ENCODE peak calls at places on chromosomes 6 and 20, in six cellular contexts. E is NCI-H1092 treated with DMSO at 0.1 percent for 48 hours, T is left colon, F is nucleus accumbens, Z is transverse colon, I is AG10803. X is an unnamed sample.
A peak's percentile ranks its signal among the peaks of the same experiment; 100 is the strongest.

GRCh38 chr6:135144678-135145508 is 36.2 kb upstream of the MYB start:
- DNase-seq in E (no peak), T (no peak), F (no peak), Z (no peak), I (peak; percentile 9), X (no peak)

GRCh38 chr6:168906251-168906845 is 347.3 kb downstream of the THBS2 start:
- DNase-seq in E (no peak), T (no peak), F (no peak), Z (no peak), I (no peak), X (no peak)

GRCh38 chr6:134230087-134230717 is 87.7 kb downstream of the SGK1 start:
- DNase-seq in E (no peak), T (no peak), F (no peak), Z (no peak), I (no peak), X (no peak)

GRCh38 chr6:79372757-79373156 is 138.3 kb upstream of the HMGN3 start:
- DNase-seq in E (no peak), T (no peak), F (no peak), Z (no peak), I (no peak), X (no peak)

GRCh38 chr6:157596461-157596860 is 215.5 kb downstream of the ZDHHC14 start:
- DNase-seq in E (no peak), T (no peak), F (no peak), Z (no peak), I (no peak), X (peak; percentile 51)

GRCh38 chr20:20037960-20038359 is 14.3 kb downstream of the CRNKL1 start:
- DNase-seq in E (no peak), T (no peak), F (no peak), Z (no peak), I (peak; percentile 79), X (no peak)

GRCh38 chr20:6295026-6295425 is 172.2 kb upstream of the FERMT1 start:
- DNase-seq in E (no peak), T (no peak), F (no peak), Z (no peak), I (no peak), X (no peak)

GRCh38 chr20:957544-957943 is 41.4 kb upstream of the ANGPT4 start:
- DNase-seq in E (no peak), T (no peak), F (no peak), Z (no peak), I (no peak), X (no peak)

GRCh38 chr20:5729348-5729747 is 20.9 kb upstream of the SHLD1 start:
- DNase-seq in E (no peak), T (no peak), F (no peak), Z (no peak), I (no peak), X (no peak)

GRCh38 chr20:17615645-17616479 is 46.0 kb downstream of the DSTN start:
- DNase-seq in E (peak; percentile 28), T (no peak), F (no peak), Z (peak; percentile 10), I (no peak), X (no peak)

GRCh38 chr20:60362531-60362930 is 404.3 kb downstream of the CDH26 start:
- DNase-seq in E (no peak), T (no peak), F (no peak), Z (no peak), I (no peak), X (no peak)

GRCh38 chr6:43203029-43203717 is 21.2 kb downstream of the CUL9 start:
- DNase-seq in E (no peak), T (no peak), F (no peak), Z (no peak), I (no peak), X (no peak)

GRCh38 chr6:116392158-116393032 is 21.6 kb downstream of the DSE start:
- DNase-seq in E (no peak), T (no peak), F (no peak), Z (no peak), I (no peak), X (no peak)

GRCh38 chr6:26595669-26596269 is 984 bp upstream of the ABT1 start:
- DNase-seq in E (peak; percentile 78), T (peak; percentile 87), F (peak; percentile 73), Z (peak; percentile 95), I (peak; percentile 84), X (peak; percentile 91)

GRCh38 chr6:35473849-35474128 is 5.6 kb downstream of the RPL10A start:
- DNase-seq in E (no peak), T (no peak), F (no peak), Z (no peak), I (no peak), X (no peak)

GRCh38 chr6:40778918-40779317 is 191.8 kb upstream of the LRFN2 start:
- DNase-seq in E (no peak), T (no peak), F (no peak), Z (no peak), I (no peak), X (no peak)

GRCh38 chr6:150806790-150807189 is 58.7 kb upstream of the MTHFD1L start:
- DNase-seq in E (no peak), T (no peak), F (no peak), Z (no peak), I (no peak), X (no peak)

GRCh38 chr6:26536571-26537159 is 1.5 kb upstream of the HMGN4 start:
- DNase-seq in E (peak; percentile 32), T (peak; percentile 41), F (no peak), Z (peak; percentile 52), I (peak; percentile 64), X (no peak)